ENCODE peak calls at places on chromosomes 1 and 21, in six cellular contexts. X is cardiac muscle cell, K is activated B cell treated with CpG ODN at 0.5 μM for 24 hours, P is RWPE1, I is PC-9, D is AG04450. T is an unnamed sample.

GRCh38 chr1:231937013-231937754 is 310.6 kb downstream of the DISC1 start:
- DNase-seq in X (peak), K (no peak), P (no peak), I (no peak), D (no peak), T (no peak)

GRCh38 chr1:201537966-201538617 is 835 bp upstream of the NAV1 start:
- DNase-seq in X (no peak), K (no peak), P (no peak), I (no peak), D (no peak), T (no peak)

GRCh38 chr1:225445644-225446297 is 17.9 kb upstream of the LBR start:
- DNase-seq in X (no peak), K (no peak), P (peak), I (peak), D (no peak), T (peak)

GRCh38 chr1:231926340-231926739 is 299.8 kb downstream of the DISC1 start:
- DNase-seq in X (no peak), K (no peak), P (no peak), I (no peak), D (no peak), T (no peak)

GRCh38 chr1:150567341-150567716 is 12.1 kb downstream of the MCL1 start:
- DNase-seq in X (no peak), K (no peak), P (no peak), I (no peak), D (no peak), T (no peak)

GRCh38 chr1:67018574-67018973 is 35.4 kb downstream of the SLC35D1 start:
- DNase-seq in X (no peak), K (no peak), P (no peak), I (no peak), D (no peak), T (no peak)

GRCh38 chr1:2480986-2481364 is 4.9 kb downstream of the PLCH2 start:
- DNase-seq in X (no peak), K (no peak), P (no peak), I (no peak), D (no peak), T (peak)

GRCh38 chr1:247172956-247173355 is 1.1 kb upstream of the ZNF124 start:
- DNase-seq in X (no peak), K (no peak), P (no peak), I (no peak), D (no peak), T (no peak)

GRCh38 chr21:29091032-29091431 is 17.6 kb upstream of the CCT8 start:
- DNase-seq in X (no peak), K (no peak), P (peak), I (peak), D (peak), T (no peak)

GRCh38 chr1:229209816-229210215 is 61.1 kb upstream of the RAB4A start:
- DNase-seq in X (no peak), K (no peak), P (no peak), I (no peak), D (peak), T (no peak)

GRCh38 chr1:63892632-63893395 is 119.0 kb downstream of the ROR1 start:
- DNase-seq in X (no peak), K (peak), P (no peak), I (peak), D (no peak), T (peak)

GRCh38 chr1:53123462-53124129 is 18.8 kb downstream of the SLC1A7 start:
- DNase-seq in X (no peak), K (no peak), P (no peak), I (no peak), D (no peak), T (no peak)

GRCh38 chr1:74583365-74583764 is 71.0 kb upstream of the LRRC53 start:
- DNase-seq in X (no peak), K (no peak), P (no peak), I (no peak), D (no peak), T (no peak)

GRCh38 chr1:232555581-232556189 is 74.2 kb downstream of the SIPA1L2 start:
- DNase-seq in X (peak), K (no peak), P (no peak), I (no peak), D (no peak), T (no peak)

GRCh38 chr1:156419863-156420208 is 50.8 kb downstream of the RHBG start:
- DNase-seq in X (no peak), K (peak), P (no peak), I (no peak), D (no peak), T (no peak)

GRCh38 chr1:110612060-110612745 is 6.0 kb upstream of the KCNA2 start:
- DNase-seq in X (no peak), K (no peak), P (no peak), I (peak), D (no peak), T (no peak)

GRCh38 chr1:74368335-74368734 is 133.1 kb downstream of the TNNI3K start:
- DNase-seq in X (no peak), K (no peak), P (peak), I (no peak), D (no peak), T (no peak)

GRCh38 chr1:239657291-239657690 is 270.9 kb downstream of the CHRM3 start:
- DNase-seq in X (no peak), K (no peak), P (no peak), I (no peak), D (no peak), T (no peak)

GRCh38 chr1:1302951-1303509 is 4.7 kb downstream of the ACAP3 start:
- DNase-seq in X (no peak), K (no peak), P (no peak), I (no peak), D (no peak), T (no peak)

GRCh38 chr1:190658907-190659306 is 181.2 kb upstream of the BRINP3 start:
- DNase-seq in X (no peak), K (no peak), P (no peak), I (no peak), D (no peak), T (no peak)

GRCh38 chr1:241115784-241116183 is 241.2 kb downstream of the RGS7 start:
- DNase-seq in X (no peak), K (no peak), P (no peak), I (no peak), D (no peak), T (no peak)

GRCh38 chr1:240644732-240645131 is 32.8 kb upstream of the GREM2 start:
- DNase-seq in X (no peak), K (no peak), P (no peak), I (no peak), D (no peak), T (no peak)

GRCh38 chr1:206685749-206686485 is 1.2 kb downstream of the MAPKAPK2 start:
- DNase-seq in X (peak), K (no peak), P (peak), I (peak), D (no peak), T (peak)

GRCh38 chr1:230308039-230308438 is 118.1 kb downstream of the PGBD5 start:
- DNase-seq in X (no peak), K (no peak), P (peak), I (peak), D (peak), T (peak)

GRCh38 chr1:231039161-231040018 is 664 bp downstream of the FAM89A start:
- DNase-seq in X (peak), K (peak), P (peak), I (no peak), D (no peak), T (no peak)

GRCh38 chr1:110229348-110230001 is 19.4 kb downstream of the KCNC4 start:
- DNase-seq in X (no peak), K (no peak), P (peak), I (peak), D (no peak), T (no peak)

GRCh38 chr1:51861669-51862068 is 16.9 kb downstream of the NRDC start:
- DNase-seq in X (no peak), K (no peak), P (no peak), I (no peak), D (no peak), T (no peak)

GRCh38 chr1:116277840-116278540 is 95.1 kb upstream of the ATP1A1 start:
- DNase-seq in X (no peak), K (no peak), P (no peak), I (no peak), D (no peak), T (no peak)

GRCh38 chr1:47996406-47997226 is 569 bp downstream of the TRABD2B start:
- DNase-seq in X (peak), K (no peak), P (no peak), I (no peak), D (no peak), T (no peak)

GRCh38 chr1:42320689-42321088 is 14.3 kb downstream of the FOXJ3 start:
- DNase-seq in X (peak), K (no peak), P (no peak), I (no peak), D (no peak), T (no peak)

GRCh38 chr1:63674238-63674864 is 81.1 kb downstream of the PGM1 start:
- DNase-seq in X (peak), K (no peak), P (peak), I (peak), D (peak), T (no peak)

GRCh38 chr1:59866459-59866858 is 51.7 kb downstream of the HOOK1 start:
- DNase-seq in X (no peak), K (no peak), P (no peak), I (no peak), D (no peak), T (no peak)

GRCh38 chr1:216600730-216601426 is 122.4 kb downstream of the ESRRG start:
- DNase-seq in X (peak), K (no peak), P (peak), I (peak), D (peak), T (no peak)

GRCh38 chr1:192968323-192968722 is 90.8 kb downstream of the UCHL5 start:
- DNase-seq in X (no peak), K (no peak), P (no peak), I (no peak), D (no peak), T (no peak)

GRCh38 chr1:43994794-43995790 is 3.7 kb downstream of the CCDC24 start:
- DNase-seq in X (peak), K (no peak), P (no peak), I (peak), D (no peak), T (no peak)

GRCh38 chr1:7460807-7461206 is 310.3 kb upstream of the VAMP3 start:
- DNase-seq in X (no peak), K (no peak), P (no peak), I (no peak), D (no peak), T (no peak)

GRCh38 chr1:47837866-47838561 is 159.2 kb downstream of the TRABD2B start:
- DNase-seq in X (no peak), K (no peak), P (no peak), I (no peak), D (no peak), T (no peak)

GRCh38 chr1:224058303-224058702 is 55.6 kb upstream of the FBXO28 start:
- DNase-seq in X (no peak), K (no peak), P (peak), I (peak), D (no peak), T (no peak)

GRCh38 chr1:241499910-241500309 is 19.6 kb downstream of the FH start:
- DNase-seq in X (peak), K (no peak), P (peak), I (no peak), D (peak), T (no peak)

DNA sequence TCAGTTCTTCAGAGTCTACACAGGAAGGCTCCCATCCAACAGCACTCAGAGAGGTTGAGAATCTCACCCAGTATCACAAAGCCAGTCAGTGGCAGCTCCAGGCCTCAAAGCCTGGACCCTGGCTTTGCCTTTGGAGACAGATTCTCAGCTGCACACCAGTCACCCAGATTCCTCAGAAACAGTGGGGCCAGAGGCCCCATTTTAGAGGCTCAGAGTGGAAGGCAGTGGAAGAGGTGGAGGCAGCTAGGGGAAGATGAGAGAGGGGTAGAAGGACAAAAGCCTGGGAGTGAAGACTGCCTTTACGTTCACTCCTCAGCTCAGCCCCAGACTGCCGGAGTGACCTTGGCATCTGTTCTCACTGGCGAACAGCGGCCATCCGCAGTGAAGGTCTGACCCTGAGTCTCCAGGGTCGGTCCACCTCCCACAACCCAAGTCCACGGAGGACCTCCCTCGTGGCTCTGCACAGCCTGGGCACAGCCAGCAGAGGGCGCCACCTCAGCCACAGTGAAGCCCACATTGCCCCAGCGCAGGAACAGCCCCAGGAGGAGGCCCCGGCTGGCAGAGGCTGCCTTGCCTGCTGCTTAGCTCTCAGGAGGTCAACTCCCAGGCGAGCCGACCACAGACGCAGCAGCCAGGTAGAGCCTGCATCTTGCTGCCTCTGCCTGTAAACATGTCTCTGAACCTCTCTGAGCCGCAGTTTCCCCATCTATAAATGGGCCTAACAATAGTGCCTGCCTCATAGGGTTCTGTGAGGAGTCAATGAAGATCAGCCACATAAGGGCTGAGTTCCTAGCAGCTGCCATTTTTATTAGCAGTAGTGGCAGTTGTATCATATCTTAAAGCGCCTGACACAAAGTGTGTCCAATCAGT is 5.9 kb upstream of the FNDC5 start:
- DNase-seq in X (peak), K (peak), P (peak), I (no peak), D (no peak), T (no peak)
- TF ChIP-seq CTCF in X (peak), K (no peak), P (peak), I (peak), D (peak), T (peak)

DNA sequence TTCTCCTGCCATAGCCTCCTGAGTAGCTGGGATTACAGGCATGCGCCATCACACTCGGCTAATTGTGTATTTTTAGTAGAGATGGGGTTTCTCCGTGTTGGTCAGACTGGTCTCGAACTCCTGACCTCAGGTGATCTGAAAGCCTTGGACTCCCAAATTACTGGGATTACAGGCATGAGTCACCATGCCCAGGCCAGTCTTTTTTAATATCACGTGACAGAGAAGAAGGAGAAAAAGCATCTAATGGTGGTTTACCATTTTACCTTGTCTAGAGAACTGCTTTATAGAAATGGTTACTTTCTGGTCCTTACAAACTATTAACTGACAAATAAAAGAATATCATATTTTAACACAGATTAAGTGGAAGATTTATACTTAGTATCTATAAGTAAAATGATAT is 168.0 kb downstream of the PTPRC start:
- DNase-seq in X (no peak), K (no peak), P (no peak), I (no peak), D (no peak), T (no peak)
- TF ChIP-seq CTCF in X (no peak), K (no peak), P (no peak), I (no peak), D (no peak), T (no peak)

GRCh38 chr1:16148329-16149092 is 7.4 kb downstream of the EPHA2 start:
- DNase-seq in X (no peak), K (no peak), P (no peak), I (no peak), D (no peak), T (no peak)

GRCh38 chr1:16147615-16147926 is 8.3 kb downstream of the EPHA2 start:
- DNase-seq in X (no peak), K (no peak), P (no peak), I (no peak), D (no peak), T (no peak)

GRCh38 chr1:16150508-16150907 is 5.4 kb downstream of the EPHA2 start:
- DNase-seq in X (no peak), K (no peak), P (no peak), I (no peak), D (no peak), T (no peak)

GRCh38 chr1:16149702-16150488 is 6.0 kb downstream of the EPHA2 start:
- DNase-seq in X (no peak), K (no peak), P (no peak), I (no peak), D (no peak), T (no peak)

GRCh38 chr1:16149146-16149545 is 6.7 kb downstream of the EPHA2 start:
- DNase-seq in X (no peak), K (no peak), P (no peak), I (no peak), D (no peak), T (no peak)
- TF ChIP-seq CTCF in X (no peak), K (no peak), P (no peak), I (no peak), D (no peak), T (no peak)

GRCh38 chr1:234478481-234479309 is at the start of gene TARBP1:
- DNase-seq in X (peak), K (peak), P (peak), I (peak), D (peak), T (no peak)
- TF ChIP-seq CTCF in X (no peak), K (no peak), P (peak), I (no peak), D (peak), T (no peak)

T was measured in kidney epithelial cell.